ENCODE peak calls at places on chromosome 6, in seven cellular contexts. D is A549, Y is H9, K is hepatocyte, S is thoracic aorta, R is kidney epithelial cell, V is upper lobe of left lung. Z is an unnamed sample.

GRCh38 chr6:38221236-38221635 is 401.7 kb downstream of the ZFAND3 start:
- DNase-seq in D (no peak), Y (no peak), K (no peak), S (no peak), R (no peak), V (no peak), Z (no peak)

GRCh38 chr6:43838276-43839036 is 68.4 kb downstream of the VEGFA start:
- DNase-seq in D (peak), Y (peak), K (peak), S (no peak), R (no peak), V (peak), Z (no peak)

GRCh38 chr6:15481892-15482291 is 180.9 kb downstream of the DTNBP1 start:
- DNase-seq in D (no peak), Y (no peak), K (no peak), S (no peak), R (no peak), V (no peak), Z (no peak)

GRCh38 chr6:101163611-101164010 is 229.9 kb upstream of the GRIK2 start:
- DNase-seq in D (no peak), Y (no peak), K (no peak), S (no peak), R (no peak), V (no peak), Z (no peak)

GRCh38 chr6:117918454-117918853 is 11.4 kb downstream of the SLC35F1 start:
- DNase-seq in D (no peak), Y (no peak), K (no peak), S (no peak), R (no peak), V (no peak), Z (no peak)

GRCh38 chr6:127972815-127973214 is 72.0 kb upstream of the THEMIS start:
- DNase-seq in D (no peak), Y (no peak), K (no peak), S (no peak), R (no peak), V (no peak), Z (no peak)

GRCh38 chr6:133254552-133255228 is 13.5 kb downstream of the EYA4 start:
- DNase-seq in D (peak), Y (no peak), K (no peak), S (no peak), R (no peak), V (no peak), Z (no peak)

GRCh38 chr6:137224890-137225198 is 5.7 kb upstream of the IFNGR1 start:
- DNase-seq in D (no peak), Y (no peak), K (no peak), S (no peak), R (no peak), V (peak), Z (no peak)

GRCh38 chr6:46352541-46353267 is 138.5 kb downstream of the RCAN2 start:
- DNase-seq in D (no peak), Y (no peak), K (no peak), S (no peak), R (no peak), V (no peak), Z (peak)

GRCh38 chr6:137271245-137272183 is 52.3 kb upstream of the IFNGR1 start:
- DNase-seq in D (peak), Y (no peak), K (peak), S (no peak), R (no peak), V (no peak), Z (no peak)

GRCh38 chr6:36127462-36128016 is 2.8 kb upstream of the MAPK13 start:
- DNase-seq in D (peak), Y (no peak), K (peak), S (peak), R (peak), V (peak), Z (no peak)

GRCh38 chr6:116060572-116061283 is at the start of gene FRK:
- DNase-seq in D (peak), Y (no peak), K (peak), S (no peak), R (peak), V (peak), Z (peak)

GRCh38 chr6:49264909-49265308 is 198.1 kb downstream of the MMUT start:
- DNase-seq in D (no peak), Y (no peak), K (no peak), S (no peak), R (no peak), V (no peak), Z (no peak)

GRCh38 chr6:114740547-114740946 is 397.7 kb upstream of the HS3ST5 start:
- DNase-seq in D (no peak), Y (no peak), K (no peak), S (no peak), R (peak), V (no peak), Z (no peak)

GRCh38 chr6:90493332-90493731 is 93.5 kb downstream of the MAP3K7 start:
- DNase-seq in D (no peak), Y (no peak), K (no peak), S (no peak), R (peak), V (no peak), Z (no peak)

GRCh38 chr6:170293881-170294755 is 3.2 kb upstream of the DLL1 start:
- DNase-seq in D (no peak), Y (no peak), K (no peak), S (no peak), R (no peak), V (no peak), Z (no peak)

GRCh38 chr6:138722425-138723371 is 50.9 kb upstream of the CCDC28A start:
- DNase-seq in D (peak), Y (no peak), K (peak), S (no peak), R (no peak), V (no peak), Z (no peak)

GRCh38 chr6:116156405-116157326 is 30.7 kb upstream of the COL10A1 start:
- DNase-seq in D (no peak), Y (no peak), K (no peak), S (no peak), R (no peak), V (no peak), Z (no peak)

GRCh38 chr6:80329496-80329895 is 223.0 kb downstream of the BCKDHB start:
- DNase-seq in D (no peak), Y (peak), K (no peak), S (no peak), R (no peak), V (no peak), Z (no peak)

GRCh38 chr6:75296811-75297779 is 12.5 kb upstream of the TMEM30A start:
- DNase-seq in D (peak), Y (no peak), K (peak), S (no peak), R (no peak), V (no peak), Z (peak)

GRCh38 chr6:121597654-121598053 is 162.2 kb downstream of the GJA1 start:
- DNase-seq in D (no peak), Y (no peak), K (no peak), S (no peak), R (no peak), V (no peak), Z (no peak)

GRCh38 chr6:33392168-33392947 is 735 bp downstream of the KIFC1 start:
- DNase-seq in D (no peak), Y (no peak), K (no peak), S (no peak), R (no peak), V (no peak), Z (no peak)

GRCh38 chr6:169959129-169960002 is 207.9 kb downstream of the ERMARD start:
- DNase-seq in D (no peak), Y (peak), K (no peak), S (no peak), R (no peak), V (peak), Z (no peak)

GRCh38 chr6:12545837-12546658 is 170.5 kb upstream of the PHACTR1 start:
- DNase-seq in D (peak), Y (no peak), K (no peak), S (no peak), R (peak), V (no peak), Z (peak)

GRCh38 chr6:48736486-48737206 is 625.6 kb upstream of the PTCHD4 start:
- DNase-seq in D (no peak), Y (no peak), K (no peak), S (no peak), R (no peak), V (no peak), Z (no peak)

GRCh38 chr6:7899046-7899888 is 11.3 kb downstream of the TXNDC5 start:
- DNase-seq in D (peak), Y (no peak), K (peak), S (no peak), R (no peak), V (no peak), Z (no peak)

GRCh38 chr6:75402296-75402695 is 91.3 kb downstream of the FILIP1 start:
- DNase-seq in D (no peak), Y (no peak), K (no peak), S (peak), R (no peak), V (peak), Z (no peak)

GRCh38 chr6:124203106-124203811 is 399.6 kb downstream of the NKAIN2 start:
- DNase-seq in D (no peak), Y (no peak), K (peak), S (no peak), R (peak), V (no peak), Z (no peak)

GRCh38 chr6:168746013-168746412 is 305.0 kb downstream of the SMOC2 start:
- DNase-seq in D (no peak), Y (no peak), K (no peak), S (no peak), R (no peak), V (no peak), Z (no peak)

GRCh38 chr6:37150314-37150713 is 19.6 kb upstream of the PIM1 start:
- DNase-seq in D (no peak), Y (no peak), K (no peak), S (no peak), R (no peak), V (no peak), Z (no peak)

GRCh38 chr6:42428326-42429041 is 23.2 kb downstream of the TRERF1 start:
- DNase-seq in D (no peak), Y (no peak), K (no peak), S (no peak), R (no peak), V (peak), Z (no peak)

GRCh38 chr6:72966628-72967280 is 258.5 kb downstream of the KHDC1L start:
- DNase-seq in D (no peak), Y (no peak), K (no peak), S (no peak), R (no peak), V (no peak), Z (no peak)

GRCh38 chr6:36820700-36821580 is 18.3 kb downstream of the CPNE5 start:
- DNase-seq in D (no peak), Y (no peak), K (peak), S (no peak), R (peak), V (peak), Z (no peak)

GRCh38 chr6:28693033-28693750 is 167.5 kb downstream of the GPX5 start:
- DNase-seq in D (peak), Y (no peak), K (no peak), S (no peak), R (no peak), V (no peak), Z (no peak)

GRCh38 chr6:131937703-131938631 is 13.2 kb downstream of the CCN2 start:
- DNase-seq in D (peak), Y (no peak), K (no peak), S (no peak), R (peak), V (no peak), Z (no peak)

GRCh38 chr6:96537726-96538125 is 16.1 kb downstream of the UFL1 start:
- DNase-seq in D (no peak), Y (no peak), K (no peak), S (no peak), R (no peak), V (no peak), Z (peak)

GRCh38 chr6:96547654-96548053 is 15.3 kb upstream of the FHL5 start:
- DNase-seq in D (no peak), Y (no peak), K (no peak), S (no peak), R (no peak), V (no peak), Z (no peak)

GRCh38 chr6:96545882-96546281 is 17.0 kb upstream of the FHL5 start:
- DNase-seq in D (no peak), Y (no peak), K (no peak), S (no peak), R (no peak), V (no peak), Z (no peak)

DNA sequence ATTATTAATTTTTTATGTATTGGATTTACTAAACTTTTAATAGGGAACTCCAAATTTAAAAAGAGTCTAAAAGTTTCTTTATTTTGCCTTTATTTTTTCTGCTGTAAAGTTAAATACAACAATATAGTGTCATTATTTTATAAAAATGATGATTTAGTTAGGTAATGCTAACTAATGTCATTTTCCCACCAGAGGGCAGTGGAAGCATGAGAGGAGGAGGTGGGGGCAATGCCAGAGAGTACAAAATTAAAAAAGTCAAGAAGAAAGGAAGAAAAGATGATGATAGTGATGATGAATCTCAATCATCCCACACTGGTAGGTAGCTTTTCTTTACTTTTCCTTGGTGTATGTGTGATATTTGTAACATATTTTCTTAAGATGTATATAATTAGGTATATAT is 20.2 kb upstream of the FHL5 start:
- DNase-seq in D (peak), Y (no peak), K (peak), S (no peak), R (no peak), V (no peak), Z (no peak)
- TF ChIP-seq CTCF in D (peak), Y (peak), K (peak), S (peak), R (no peak), V (no peak), Z (peak)

GRCh38 chr6:19035454-19035853 is 648.3 kb downstream of the RNF144B start:
- DNase-seq in D (no peak), Y (no peak), K (no peak), S (no peak), R (no peak), V (no peak), Z (no peak)
- TF ChIP-seq CTCF in D (no peak), Y (no peak), K (no peak), S (no peak), R (no peak), V (no peak), Z (no peak)

GRCh38 chr6:6494677-6495076 is 93.8 kb upstream of the LY86 start:
- DNase-seq in D (peak), Y (peak), K (peak), S (no peak), R (no peak), V (peak), Z (peak)
- TF ChIP-seq CTCF in D (no peak), Y (peak), K (peak), S (no peak), R (peak), V (peak), Z (peak)

DNA sequence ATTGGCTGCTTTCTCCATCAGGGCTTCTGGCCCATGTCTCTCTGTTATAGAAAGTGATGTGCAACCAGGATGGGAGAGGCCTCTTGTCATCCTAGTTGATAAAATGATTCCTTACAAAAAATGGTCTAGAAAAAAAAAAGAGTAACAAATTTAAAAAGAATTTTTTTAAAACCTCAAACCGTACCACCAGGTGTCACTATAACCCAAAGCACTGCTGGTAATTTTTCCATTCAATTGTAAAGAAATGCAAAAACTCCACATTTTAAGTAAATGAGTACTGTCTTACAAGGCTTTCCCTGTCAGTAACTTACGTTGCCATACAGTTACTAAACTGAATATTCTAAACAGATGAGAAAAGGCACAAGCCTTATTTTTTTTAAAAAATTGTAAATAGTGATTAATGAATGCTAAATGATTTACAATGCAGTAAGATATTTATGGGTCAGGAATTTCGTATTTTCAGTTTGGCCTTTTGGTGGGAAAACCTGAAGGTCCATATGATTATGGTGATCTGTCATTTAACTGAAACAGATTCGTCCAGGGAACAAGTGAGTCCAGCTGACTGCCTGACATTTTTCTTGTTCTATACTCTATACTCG is 95.4 kb downstream of the OGFRL1 start:
- DNase-seq in D (peak), Y (no peak), K (peak), S (no peak), R (no peak), V (no peak), Z (no peak)
- TF ChIP-seq CTCF in D (peak), Y (peak), K (peak), S (peak), R (peak), V (peak), Z (peak)

GRCh38 chr6:152698692-152699091 is 995 bp downstream of the MYCT1 start:
- DNase-seq in D (no peak), Y (no peak), K (no peak), S (no peak), R (no peak), V (no peak), Z (no peak)

GRCh38 chr6:152701863-152702401 is 4.2 kb downstream of the MYCT1 start:
- DNase-seq in D (no peak), Y (no peak), K (no peak), S (no peak), R (no peak), V (no peak), Z (no peak)

GRCh38 chr6:152697634-152698033 is at the start of gene MYCT1:
- DNase-seq in D (no peak), Y (no peak), K (no peak), S (no peak), R (no peak), V (no peak), Z (no peak)

GRCh38 chr6:152700427-152700826 is 2.7 kb downstream of the MYCT1 start:
- DNase-seq in D (no peak), Y (no peak), K (no peak), S (no peak), R (no peak), V (no peak), Z (no peak)

GRCh38 chr6:152701081-152701862 is 3.6 kb downstream of the MYCT1 start:
- DNase-seq in D (no peak), Y (no peak), K (no peak), S (no peak), R (no peak), V (no peak), Z (no peak)
- TF ChIP-seq CTCF in D (peak), Y (peak), K (no peak), S (no peak), R (no peak), V (no peak), Z (no peak)